ENCODE peak calls at places on chromosomes 6 and 20, in seven cellular contexts. One of them, this sample, is unnamed.

GRCh38 chr6:27911953-27912446 is at the start of gene OR2B2:
- DNase-seq in SK-N-SH: no peak
- DNase-seq in upper lobe of left lung: no peak
- DNase-seq in endodermal cell: no peak
- DNase-seq in upper lobe of right lung: no peak
- DNase-seq in heart left ventricle: no peak
- DNase-seq in bronchial epithelial cell: no peak
- DNase-seq in this sample: no peak

GRCh38 chr20:45346291-45346718 is 1.9 kb downstream of the SDC4 start:
- DNase-seq in SK-N-SH: no peak
- DNase-seq in upper lobe of left lung: no peak
- DNase-seq in endodermal cell: no peak
- DNase-seq in upper lobe of right lung: no peak
- DNase-seq in heart left ventricle: no peak
- DNase-seq in bronchial epithelial cell: no peak
- DNase-seq in this sample: no peak

GRCh38 chr6:27592107-27592480 is 119.2 kb upstream of the ZNF184 start:
- DNase-seq in SK-N-SH: no peak
- DNase-seq in upper lobe of left lung: no peak
- DNase-seq in endodermal cell: peak; percentile 68
- DNase-seq in upper lobe of right lung: no peak
- DNase-seq in heart left ventricle: no peak
- DNase-seq in bronchial epithelial cell: peak; percentile 43
- DNase-seq in this sample: peak; percentile 28

GRCh38 chr20:8089668-8090067 is 42.4 kb upstream of the PLCB1 start:
- DNase-seq in SK-N-SH: no peak
- DNase-seq in upper lobe of left lung: no peak
- DNase-seq in endodermal cell: no peak
- DNase-seq in upper lobe of right lung: no peak
- DNase-seq in heart left ventricle: no peak
- DNase-seq in bronchial epithelial cell: no peak
- DNase-seq in this sample: no peak

GRCh38 chr6:105401247-105402089 is 1.4 kb downstream of the PREP start:
- DNase-seq in SK-N-SH: peak; percentile 30
- DNase-seq in upper lobe of left lung: no peak
- DNase-seq in endodermal cell: no peak
- DNase-seq in upper lobe of right lung: no peak
- DNase-seq in heart left ventricle: no peak
- DNase-seq in bronchial epithelial cell: no peak
- DNase-seq in this sample: no peak

GRCh38 chr6:156068870-156069269 is 613.2 kb upstream of the NOX3 start:
- DNase-seq in SK-N-SH: peak; percentile 3
- DNase-seq in upper lobe of left lung: no peak
- DNase-seq in endodermal cell: no peak
- DNase-seq in upper lobe of right lung: no peak
- DNase-seq in heart left ventricle: no peak
- DNase-seq in bronchial epithelial cell: peak; percentile 1
- DNase-seq in this sample: no peak

GRCh38 chr6:153563001-153563400 is 431.9 kb upstream of the RGS17 start:
- DNase-seq in SK-N-SH: no peak
- DNase-seq in upper lobe of left lung: no peak
- DNase-seq in endodermal cell: no peak
- DNase-seq in upper lobe of right lung: no peak
- DNase-seq in heart left ventricle: no peak
- DNase-seq in bronchial epithelial cell: no peak
- DNase-seq in this sample: no peak

GRCh38 chr6:49933526-49933925 is 30.4 kb downstream of the DEFB114 start:
- DNase-seq in SK-N-SH: no peak
- DNase-seq in upper lobe of left lung: peak; percentile 73
- DNase-seq in endodermal cell: no peak
- DNase-seq in upper lobe of right lung: no peak
- DNase-seq in heart left ventricle: no peak
- DNase-seq in bronchial epithelial cell: no peak
- DNase-seq in this sample: no peak

GRCh38 chr6:93721386-93722048 is 302.2 kb upstream of the EPHA7 start:
- DNase-seq in SK-N-SH: no peak
- DNase-seq in upper lobe of left lung: no peak
- DNase-seq in endodermal cell: peak; percentile 80
- DNase-seq in upper lobe of right lung: no peak
- DNase-seq in heart left ventricle: no peak
- DNase-seq in bronchial epithelial cell: no peak
- DNase-seq in this sample: no peak

GRCh38 chr6:2496291-2496690 is 250.9 kb upstream of the GMDS start:
- DNase-seq in SK-N-SH: no peak
- DNase-seq in upper lobe of left lung: no peak
- DNase-seq in endodermal cell: no peak
- DNase-seq in upper lobe of right lung: no peak
- DNase-seq in heart left ventricle: no peak
- DNase-seq in bronchial epithelial cell: no peak
- DNase-seq in this sample: no peak

GRCh38 chr6:31655349-31656237 is at the start of gene APOM:
- DNase-seq in SK-N-SH: no peak
- DNase-seq in upper lobe of left lung: no peak
- DNase-seq in endodermal cell: no peak
- DNase-seq in upper lobe of right lung: no peak
- DNase-seq in heart left ventricle: no peak
- DNase-seq in bronchial epithelial cell: no peak
- DNase-seq in this sample: no peak

GRCh38 chr6:86723729-86724128 is 213.6 kb upstream of the HTR1E start:
- DNase-seq in SK-N-SH: no peak
- DNase-seq in upper lobe of left lung: no peak
- DNase-seq in endodermal cell: no peak
- DNase-seq in upper lobe of right lung: no peak
- DNase-seq in heart left ventricle: no peak
- DNase-seq in bronchial epithelial cell: peak; percentile 23
- DNase-seq in this sample: no peak

GRCh38 chr6:166786704-166787293 is 159.7 kb upstream of the RPS6KA2 start:
- DNase-seq in SK-N-SH: peak; percentile 78
- DNase-seq in upper lobe of left lung: no peak
- DNase-seq in endodermal cell: peak; percentile 49
- DNase-seq in upper lobe of right lung: no peak
- DNase-seq in heart left ventricle: no peak
- DNase-seq in bronchial epithelial cell: peak; percentile 63
- DNase-seq in this sample: no peak

GRCh38 chr6:121055572-121056163 is 278.6 kb downstream of the TBC1D32 start:
- DNase-seq in SK-N-SH: peak; percentile 44
- DNase-seq in upper lobe of left lung: no peak
- DNase-seq in endodermal cell: no peak
- DNase-seq in upper lobe of right lung: no peak
- DNase-seq in heart left ventricle: no peak
- DNase-seq in bronchial epithelial cell: peak; percentile 49
- DNase-seq in this sample: peak; percentile 1

GRCh38 chr6:142845143-142845571 is 99.8 kb downstream of the HIVEP2 start:
- DNase-seq in SK-N-SH: no peak
- DNase-seq in upper lobe of left lung: no peak
- DNase-seq in endodermal cell: no peak
- DNase-seq in upper lobe of right lung: no peak
- DNase-seq in heart left ventricle: no peak
- DNase-seq in bronchial epithelial cell: no peak
- DNase-seq in this sample: no peak

GRCh38 chr6:130043344-130043743 is 25.0 kb downstream of the L3MBTL3 start:
- DNase-seq in SK-N-SH: no peak
- DNase-seq in upper lobe of left lung: no peak
- DNase-seq in endodermal cell: no peak
- DNase-seq in upper lobe of right lung: no peak
- DNase-seq in heart left ventricle: no peak
- DNase-seq in bronchial epithelial cell: no peak
- DNase-seq in this sample: no peak

GRCh38 chr6:132354517-132355167 is 46.6 kb downstream of the MOXD1 start:
- DNase-seq in SK-N-SH: no peak
- DNase-seq in upper lobe of left lung: no peak
- DNase-seq in endodermal cell: peak; percentile 50
- DNase-seq in upper lobe of right lung: no peak
- DNase-seq in heart left ventricle: no peak
- DNase-seq in bronchial epithelial cell: peak; percentile 77
- DNase-seq in this sample: peak; percentile 43

GRCh38 chr6:111777357-111777756 is 95.9 kb downstream of the FYN start:
- DNase-seq in SK-N-SH: no peak
- DNase-seq in upper lobe of left lung: no peak
- DNase-seq in endodermal cell: no peak
- DNase-seq in upper lobe of right lung: no peak
- DNase-seq in heart left ventricle: no peak
- DNase-seq in bronchial epithelial cell: no peak
- DNase-seq in this sample: no peak
- TF ChIP-seq CTCF in SK-N-SH: no peak
- TF ChIP-seq CTCF in upper lobe of left lung: no peak
- TF ChIP-seq CTCF in endodermal cell: peak; percentile 56
- TF ChIP-seq CTCF in upper lobe of right lung: no peak
- TF ChIP-seq CTCF in heart left ventricle: no peak
- TF ChIP-seq CTCF in bronchial epithelial cell: no peak
- TF ChIP-seq CTCF in this sample: no peak

GRCh38 chr6:4125500-4125899 is 9.9 kb downstream of the ECI2 start:
- DNase-seq in SK-N-SH: no peak
- DNase-seq in upper lobe of left lung: no peak
- DNase-seq in endodermal cell: no peak
- DNase-seq in upper lobe of right lung: no peak
- DNase-seq in heart left ventricle: no peak
- DNase-seq in bronchial epithelial cell: no peak
- DNase-seq in this sample: no peak
- H3K36me3 ChIP-seq in SK-N-SH: peaks cover 80% of the 10 kb centered on the region
- H3K36me3 ChIP-seq in upper lobe of left lung: no peaks in the 10 kb centered on the region
- H3K36me3 ChIP-seq in endodermal cell: peaks cover 44% of the 10 kb centered on the region
- H3K36me3 ChIP-seq in upper lobe of right lung: peaks cover 98% of the 10 kb centered on the region
- H3K36me3 ChIP-seq in heart left ventricle: peaks cover 95% of the 10 kb centered on the region
- H3K36me3 ChIP-seq in bronchial epithelial cell: peaks cover 6% of the 10 kb centered on the region
- H3K36me3 ChIP-seq in this sample: no peaks in the 10 kb centered on the region

DNA sequence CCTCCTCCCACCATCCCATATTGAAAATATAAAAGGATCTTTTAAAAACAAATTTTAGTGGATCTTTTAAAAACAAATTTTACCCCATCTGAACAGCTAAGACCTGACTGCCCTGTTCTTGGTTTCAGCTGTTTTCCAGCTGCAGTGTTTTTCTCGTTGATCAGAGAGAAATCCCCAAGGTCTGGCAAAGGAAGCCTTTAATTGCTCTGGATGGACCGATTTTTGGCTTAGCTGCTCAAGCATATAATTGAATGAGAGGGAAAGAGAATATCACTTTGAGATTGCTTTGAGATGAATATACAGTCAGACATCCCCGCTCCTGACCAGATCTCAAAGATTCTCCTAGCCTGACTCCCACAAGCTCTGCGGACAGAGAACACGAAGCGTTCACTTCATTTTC is 101.5 kb downstream of the SNX5 start:
- DNase-seq in SK-N-SH: no peak
- DNase-seq in upper lobe of left lung: no peak
- DNase-seq in endodermal cell: no peak
- DNase-seq in upper lobe of right lung: no peak
- DNase-seq in heart left ventricle: no peak
- DNase-seq in bronchial epithelial cell: no peak
- DNase-seq in this sample: no peak
- H3K27me3 ChIP-seq in SK-N-SH: peaks cover 30% of the 10 kb centered on the region
- H3K27me3 ChIP-seq in upper lobe of left lung: no peaks in the 10 kb centered on the region
- H3K27me3 ChIP-seq in endodermal cell: no peaks in the 10 kb centered on the region
- H3K27me3 ChIP-seq in upper lobe of right lung: no peaks in the 10 kb centered on the region
- H3K27me3 ChIP-seq in heart left ventricle: no peaks in the 10 kb centered on the region
- H3K27me3 ChIP-seq in bronchial epithelial cell: no peaks in the 10 kb centered on the region
- H3K27me3 ChIP-seq in this sample: no peaks in the 10 kb centered on the region

GRCh38 chr6:63307581-63308246 is 12.1 kb downstream of the LGSN start:
- DNase-seq in SK-N-SH: peak; percentile 29
- DNase-seq in upper lobe of left lung: no peak
- DNase-seq in endodermal cell: peak; percentile 46
- DNase-seq in upper lobe of right lung: no peak
- DNase-seq in heart left ventricle: no peak
- DNase-seq in bronchial epithelial cell: peak; percentile 52
- DNase-seq in this sample: peak; percentile 8
- TF ChIP-seq CTCF in SK-N-SH: peak; percentile 64
- TF ChIP-seq CTCF in upper lobe of left lung: no peak
- TF ChIP-seq CTCF in endodermal cell: peak; percentile 80
- TF ChIP-seq CTCF in upper lobe of right lung: no peak
- TF ChIP-seq CTCF in heart left ventricle: no peak
- TF ChIP-seq CTCF in bronchial epithelial cell: peak; percentile 38
- TF ChIP-seq CTCF in this sample: peak; percentile 66

DNA sequence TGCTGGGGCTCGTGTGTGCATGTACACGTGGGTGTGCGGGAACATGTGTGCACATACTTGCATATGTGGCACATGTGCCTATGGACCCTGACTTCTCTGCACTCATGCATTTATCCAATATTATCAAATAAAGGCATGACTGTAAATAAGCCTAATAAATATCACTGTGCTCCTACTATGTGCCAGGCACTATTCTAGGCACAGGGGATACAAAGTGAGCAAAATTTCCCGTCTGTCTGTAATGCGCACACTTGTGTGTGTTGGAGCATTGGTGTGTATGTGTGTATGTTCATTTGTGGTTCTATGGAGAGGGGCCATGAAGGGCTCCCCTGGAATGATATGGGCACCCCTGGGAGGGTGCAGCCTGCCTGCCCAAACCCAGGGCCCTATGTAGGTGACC is 41.9 kb downstream of the ITPR3 start:
- DNase-seq in SK-N-SH: no peak
- DNase-seq in upper lobe of left lung: no peak
- DNase-seq in endodermal cell: no peak
- DNase-seq in upper lobe of right lung: no peak
- DNase-seq in heart left ventricle: no peak
- DNase-seq in bronchial epithelial cell: no peak
- DNase-seq in this sample: no peak
- H3K36me3 ChIP-seq in SK-N-SH: no peaks in the 10 kb centered on the region
- H3K36me3 ChIP-seq in upper lobe of left lung: peaks cover 3% of the 10 kb centered on the region
- H3K36me3 ChIP-seq in endodermal cell: peaks cover 4% of the 10 kb centered on the region
- H3K36me3 ChIP-seq in upper lobe of right lung: peaks cover 65% of the 10 kb centered on the region
- H3K36me3 ChIP-seq in heart left ventricle: peaks cover 32% of the 10 kb centered on the region
- H3K36me3 ChIP-seq in bronchial epithelial cell: peaks cover 35% of the 10 kb centered on the region
- H3K36me3 ChIP-seq in this sample: peaks cover 34% of the 10 kb centered on the region

GRCh38 chr6:159470400-159470799 is 222.6 kb downstream of the SOD2 start:
- DNase-seq in SK-N-SH: no peak
- DNase-seq in upper lobe of left lung: no peak
- DNase-seq in endodermal cell: no peak
- DNase-seq in upper lobe of right lung: no peak
- DNase-seq in heart left ventricle: no peak
- DNase-seq in bronchial epithelial cell: no peak
- DNase-seq in this sample: no peak
- H3K27me3 ChIP-seq in SK-N-SH: no peaks in the 10 kb centered on the region
- H3K27me3 ChIP-seq in upper lobe of left lung: no peaks in the 10 kb centered on the region
- H3K27me3 ChIP-seq in endodermal cell: no peaks in the 10 kb centered on the region
- H3K27me3 ChIP-seq in upper lobe of right lung: no peaks in the 10 kb centered on the region
- H3K27me3 ChIP-seq in heart left ventricle: no peaks in the 10 kb centered on the region
- H3K27me3 ChIP-seq in bronchial epithelial cell: no peaks in the 10 kb centered on the region
- H3K27me3 ChIP-seq in this sample: no peaks in the 10 kb centered on the region